ENCODE peak calls at places on chromosomes 11 and 22, in six cellular contexts. O is tibial nerve; L is left ventricle myocardium inferior; N is CD8-positive, alpha-beta T cell; I is fibroblast of lung; H is HCT116. M is an unnamed sample.

GRCh38 chr11:6474806-6475500 is 1.2 kb upstream of the TRIM3 start:
- DNase-seq in H (no peak), L (no peak), I (no peak), O (no peak), N (no peak), M (no peak)

GRCh38 chr11:61019818-61020405 is 48.4 kb downstream of the CD6 start:
- DNase-seq in I (no peak), N (no peak), H (no peak), O (no peak), L (no peak), M (no peak)

GRCh38 chr11:72446929-72447753 is 12.8 kb upstream of the CLPB start:
- DNase-seq in L (no peak), H (peak; percentile 69), I (peak; percentile 67), O (no peak), N (no peak), M (no peak)

GRCh38 chr11:1882265-1883238 is 9.1 kb downstream of the PRR33 start:
- DNase-seq in H (peak; percentile 43), N (peak; percentile 83), L (peak; percentile 88), O (peak; percentile 70), I (peak; percentile 41), M (peak; percentile 86)

GRCh38 chr11:13207665-13208594 is 69.7 kb upstream of the BMAL1 start:
- DNase-seq in O (peak; percentile 27), I (peak; percentile 91), H (no peak), N (no peak), L (no peak), M (no peak)

GRCh38 chr11:87425391-87425790 is 387.7 kb downstream of the TMEM135 start:
- DNase-seq in O (no peak), N (no peak), I (no peak), H (no peak), L (no peak), M (no peak)

GRCh38 chr22:28656156-28656555 is 23.5 kb downstream of the TTC28 start:
- DNase-seq in L (no peak), N (no peak), H (no peak), O (no peak), I (no peak), M (no peak)

GRCh38 chr11:16815047-16815767 is 76.8 kb downstream of the C11orf58 start:
- DNase-seq in H (no peak), O (peak; percentile 45), L (peak; percentile 71), I (peak; percentile 21), N (no peak), M (peak; percentile 79)

GRCh38 chr11:46710821-46711269 is 8.2 kb upstream of the F2 start:
- DNase-seq in N (no peak), H (no peak), L (peak; percentile 64), I (peak; percentile 97), O (peak; percentile 17), M (peak; percentile 48)

GRCh38 chr11:76629133-76629852 is 41.3 kb downstream of the LRRC32 start:
- DNase-seq in N (no peak), H (no peak), O (no peak), I (peak; percentile 33), L (peak; percentile 38), M (peak; percentile 84)

GRCh38 chr11:6022954-6023353 is 7.6 kb downstream of the OR56A1 start:
- DNase-seq in I (peak; percentile 20), H (peak; percentile 33), L (no peak), N (no peak), O (no peak), M (no peak)

GRCh38 chr11:16606784-16607674 is 131.4 kb upstream of the C11orf58 start:
- DNase-seq in I (peak; percentile 35), O (peak; percentile 16), L (peak; percentile 68), N (no peak), H (no peak), M (peak; percentile 70)

GRCh38 chr11:27358306-27358705 is 4.7 kb downstream of the CCDC34 start:
- DNase-seq in N (no peak), O (no peak), H (no peak), L (no peak), I (no peak), M (no peak)
- H3K4me1 ChIP-seq in N (peaks cover 7% of the 10 kb centered on the region), O (no peaks in the 10 kb centered on the region), H (peaks cover under 1% of the 10 kb centered on the region), L (peaks cover 23% of the 10 kb centered on the region), I (peaks cover under 1% of the 10 kb centered on the region), M (peaks cover 13% of the 10 kb centered on the region)

GRCh38 chr22:38724926-38725571 is 19.3 kb downstream of the GTPBP1 start:
- DNase-seq in N (no peak), I (no peak), L (no peak), H (no peak), O (no peak), M (no peak)
- TF ChIP-seq CTCF in N (peak; percentile 68), I (peak; percentile 47), L (peak; percentile 50), H (no peak), O (peak; percentile 23), M (peak; percentile 44)

GRCh38 chr11:28713850-28714249 is 605.7 kb downstream of the METTL15 start:
- DNase-seq in O (no peak), L (no peak), H (no peak), N (no peak), I (peak; percentile 12), M (no peak)
- H3K4me1 ChIP-seq in O (no peaks in the 10 kb centered on the region), L (no peaks in the 10 kb centered on the region), H (no peaks in the 10 kb centered on the region), N (no peaks in the 10 kb centered on the region), I (no peaks in the 10 kb centered on the region), M (no peaks in the 10 kb centered on the region)

GRCh38 chr11:80632691-80633090 is 1191.9 kb upstream of the TENM4 start:
- DNase-seq in N (no peak), H (no peak), I (no peak), L (no peak), O (no peak), M (no peak)
- TF ChIP-seq CTCF in N (no peak), H (no peak), I (no peak), L (no peak), O (no peak), M (no peak)

GRCh38 chr11:102458531-102458930 is 6.0 kb upstream of the TMEM123 start:
- DNase-seq in O (no peak), L (no peak), I (no peak), N (no peak), H (no peak), M (no peak)
- H3K4me1 ChIP-seq in O (no peaks in the 10 kb centered on the region), L (peaks cover 2% of the 10 kb centered on the region), I (peaks cover 1% of the 10 kb centered on the region), N (peaks cover 42% of the 10 kb centered on the region), H (peaks cover 6% of the 10 kb centered on the region), M (peaks cover 2% of the 10 kb centered on the region)

GRCh38 chr22:37101311-37102063 is 8.0 kb downstream of the TMPRSS6 start:
- DNase-seq in L (no peak), I (no peak), O (no peak), N (no peak), H (no peak), M (no peak)
- TF ChIP-seq CTCF in L (no peak), I (no peak), O (no peak), N (no peak), H (no peak), M (no peak)

GRCh38 chr11:128813729-128814128 is 53.4 kb downstream of the KCNJ1 start:
- DNase-seq in N (no peak), L (no peak), O (no peak), I (no peak), H (no peak), M (no peak)
- H3K4me1 ChIP-seq in N (no peaks in the 10 kb centered on the region), L (no peaks in the 10 kb centered on the region), O (no peaks in the 10 kb centered on the region), I (no peaks in the 10 kb centered on the region), H (no peaks in the 10 kb centered on the region), M (no peaks in the 10 kb centered on the region)

GRCh38 chr22:26890870-26891269 is 233.5 kb downstream of the MIAT start:
- DNase-seq in L (no peak), I (no peak), N (no peak), O (no peak), H (peak; percentile 0), M (no peak)
- TF ChIP-seq CTCF in L (no peak), I (no peak), N (no peak), O (no peak), H (peak; percentile 10), M (no peak)

GRCh38 chr22:30209642-30210041 is 36.9 kb downstream of the LIF start:
- DNase-seq in O (no peak), H (no peak), N (no peak), L (no peak), I (no peak), M (no peak)

GRCh38 chr22:30210235-30210831 is 36.2 kb downstream of the LIF start:
- DNase-seq in O (no peak), I (peak; percentile 90), N (no peak), H (peak; percentile 96), L (no peak), M (no peak)

GRCh38 chr22:30212996-30213441 is 33.5 kb downstream of the LIF start:
- DNase-seq in L (no peak), H (no peak), N (no peak), O (no peak), I (no peak), M (no peak)

GRCh38 chr22:30212363-30212995 is 34.1 kb downstream of the LIF start:
- DNase-seq in N (no peak), H (peak; percentile 93), I (peak; percentile 97), L (no peak), O (peak; percentile 46), M (peak; percentile 40)

GRCh38 chr22:30211124-30211820 is 35.3 kb downstream of the LIF start:
- DNase-seq in H (no peak), N (no peak), L (no peak), I (no peak), O (no peak), M (no peak)
- H3K4me1 ChIP-seq in H (peaks cover 78% of the 10 kb centered on the region), N (no peaks in the 10 kb centered on the region), L (peaks cover 25% of the 10 kb centered on the region), I (peaks cover 38% of the 10 kb centered on the region), O (no peaks in the 10 kb centered on the region), M (peaks cover 22% of the 10 kb centered on the region)

M was measured in heart right ventricle.